ENCODE peak calls at places on chromosomes 2 and 18, in ten cellular contexts. U is fibroblast of the aortic adventitia; B is vagina; Q is omental fat pad; F is neural progenitor cell; W is lower leg skin; Y is GM12865; I is SK-N-SH; D is CD4-positive, alpha-beta T cell; M is ovary. X is an unnamed sample.

GRCh38 chr2:34188464-34188863 is 589.4 kb upstream of the FAM98A start:
- DNase-seq in U (no peak), B (no peak), Q (no peak), F (no peak), W (no peak), Y (no peak), I (no peak), D (no peak), M (no peak), X (no peak)

GRCh38 chr2:199339826-199340605 is 117.7 kb downstream of the SATB2 start:
- DNase-seq in U (peak; percentile 31), B (no peak), Q (no peak), F (no peak), W (no peak), Y (no peak), I (no peak), D (no peak), M (no peak), X (no peak)

GRCh38 chr18:3481696-3482210 is 31.8 kb downstream of the TGIF1 start:
- DNase-seq in U (peak; percentile 52), B (no peak), Q (no peak), F (peak; percentile 62), W (no peak), Y (peak; percentile 29), I (peak; percentile 52), D (no peak), M (no peak), X (peak; percentile 42)

GRCh38 chr18:79682896-79683625 is 3.5 kb downstream of the CTDP1 start:
- DNase-seq in U (no peak), B (no peak), Q (no peak), F (no peak), W (peak; percentile 68), Y (no peak), I (no peak), D (no peak), M (no peak), X (peak; percentile 23)

GRCh38 chr2:30681022-30681421 is 126.2 kb downstream of the CAPN13 start:
- DNase-seq in U (no peak), B (no peak), Q (no peak), F (no peak), W (no peak), Y (no peak), I (no peak), D (no peak), M (no peak), X (no peak)

GRCh38 chr2:221779614-221780067 is 207.5 kb upstream of the EPHA4 start:
- DNase-seq in U (peak; percentile 99), B (no peak), Q (no peak), F (no peak), W (no peak), Y (no peak), I (no peak), D (no peak), M (no peak), X (no peak)

GRCh38 chr2:165572155-165572554 is 102.7 kb downstream of the CSRNP3 start:
- DNase-seq in U (no peak), B (no peak), Q (no peak), F (peak; percentile 29), W (no peak), Y (no peak), I (peak; percentile 35), D (no peak), M (no peak), X (no peak)

GRCh38 chr2:23426284-23426905 is 41.4 kb downstream of the KLHL29 start:
- DNase-seq in U (peak; percentile 84), B (no peak), Q (no peak), F (no peak), W (peak; percentile 82), Y (no peak), I (no peak), D (no peak), M (peak; percentile 47), X (no peak)

GRCh38 chr18:31206787-31207381 is 44.2 kb upstream of the DSC1 start:
- DNase-seq in U (no peak), B (no peak), Q (no peak), F (peak; percentile 33), W (peak; percentile 92), Y (peak; percentile 90), I (peak; percentile 2), D (no peak), M (no peak), X (peak; percentile 43)

GRCh38 chr18:79856119-79857080 is 58.7 kb downstream of the KCNG2 start:
- DNase-seq in U (peak; percentile 5), B (no peak), Q (no peak), F (peak; percentile 82), W (peak; percentile 64), Y (peak; percentile 61), I (peak; percentile 46), D (no peak), M (no peak), X (peak; percentile 68)

GRCh38 chr2:120231564-120231973 is 8.4 kb upstream of the TMEM185B start:
- DNase-seq in U (no peak), B (no peak), Q (no peak), F (no peak), W (no peak), Y (peak; percentile 29), I (no peak), D (no peak), M (peak; percentile 9), X (no peak)

GRCh38 chr18:36593001-36593400 is 235.8 kb downstream of the TPGS2 start:
- DNase-seq in U (peak; percentile 25), B (no peak), Q (no peak), F (no peak), W (no peak), Y (no peak), I (no peak), D (no peak), M (no peak), X (no peak)

GRCh38 chr2:190456833-190457232 is 48.7 kb downstream of the MFSD6 start:
- DNase-seq in U (no peak), B (no peak), Q (no peak), F (no peak), W (no peak), Y (no peak), I (no peak), D (no peak), M (no peak), X (no peak)

GRCh38 chr2:2686228-2686627 is 355.2 kb upstream of the MYT1L start:
- DNase-seq in U (no peak), B (no peak), Q (no peak), F (no peak), W (no peak), Y (no peak), I (no peak), D (no peak), M (no peak), X (no peak)

GRCh38 chr2:196980498-196980897 is 54.0 kb upstream of the PGAP1 start:
- DNase-seq in U (no peak), B (no peak), Q (no peak), F (no peak), W (no peak), Y (no peak), I (no peak), D (no peak), M (no peak), X (no peak)

GRCh38 chr18:22826726-22827125 is 106.4 kb upstream of the RBBP8 start:
- DNase-seq in U (peak; percentile 43), B (no peak), Q (no peak), F (no peak), W (no peak), Y (no peak), I (no peak), D (no peak), M (no peak), X (no peak)

GRCh38 chr2:43129676-43130547 is 96.5 kb downstream of the ZFP36L2 start:
- DNase-seq in U (peak; percentile 18), B (no peak), Q (no peak), F (no peak), W (no peak), Y (no peak), I (peak; percentile 44), D (peak; percentile 43), M (no peak), X (no peak)

GRCh38 chr2:47041891-47042684 is 113.0 kb downstream of the STPG4 start:
- DNase-seq in U (no peak), B (no peak), Q (no peak), F (no peak), W (no peak), Y (no peak), I (no peak), D (no peak), M (no peak), X (no peak)
- TF ChIP-seq CTCF in U (no peak), B (no peak), Q (no peak), F (no peak), W (no peak), Y (no peak), I (no peak), D (no peak), M (no peak), X (no peak)

GRCh38 chr2:241224068-241224850 is 35.8 kb downstream of the ANO7 start:
- DNase-seq in U (peak; percentile 43), B (no peak), Q (no peak), F (peak; percentile 64), W (no peak), Y (no peak), I (peak; percentile 91), D (no peak), M (peak; percentile 50), X (no peak)
- TF ChIP-seq CTCF in U (no peak), B (no peak), Q (no peak), F (peak; percentile 16), W (no peak), Y (no peak), I (no peak), D (no peak), M (no peak), X (no peak)

DNA sequence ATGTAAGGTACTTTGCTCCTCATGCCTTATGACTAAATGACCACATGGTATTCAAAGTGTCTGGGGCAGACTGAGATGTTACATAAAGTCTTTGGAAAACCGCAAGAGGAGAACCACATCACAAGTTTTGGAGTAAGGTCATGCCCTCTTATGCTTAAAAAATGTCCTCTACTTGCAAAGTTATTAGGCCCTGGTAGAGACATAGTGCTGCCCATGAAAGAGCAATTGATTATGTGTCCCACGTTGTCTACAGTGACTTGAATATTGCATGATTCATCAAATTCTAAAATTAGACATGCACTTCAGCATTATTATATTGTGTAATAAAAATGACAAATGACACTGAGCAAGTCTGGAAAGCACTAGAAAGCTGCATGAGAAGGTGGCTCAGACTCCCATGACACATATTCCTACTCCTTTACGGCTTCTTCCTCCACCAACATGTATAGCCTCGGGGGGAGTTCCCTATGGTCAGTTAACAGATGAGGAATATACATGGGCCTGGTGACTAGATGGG is 602.6 kb upstream of the VRK2 start:
- DNase-seq in U (no peak), B (no peak), Q (no peak), F (no peak), W (no peak), Y (no peak), I (no peak), D (no peak), M (no peak), X (no peak)
- TF ChIP-seq CTCF in U (no peak), B (no peak), Q (no peak), F (no peak), W (no peak), Y (no peak), I (no peak), D (no peak), M (no peak), X (no peak)

DNA sequence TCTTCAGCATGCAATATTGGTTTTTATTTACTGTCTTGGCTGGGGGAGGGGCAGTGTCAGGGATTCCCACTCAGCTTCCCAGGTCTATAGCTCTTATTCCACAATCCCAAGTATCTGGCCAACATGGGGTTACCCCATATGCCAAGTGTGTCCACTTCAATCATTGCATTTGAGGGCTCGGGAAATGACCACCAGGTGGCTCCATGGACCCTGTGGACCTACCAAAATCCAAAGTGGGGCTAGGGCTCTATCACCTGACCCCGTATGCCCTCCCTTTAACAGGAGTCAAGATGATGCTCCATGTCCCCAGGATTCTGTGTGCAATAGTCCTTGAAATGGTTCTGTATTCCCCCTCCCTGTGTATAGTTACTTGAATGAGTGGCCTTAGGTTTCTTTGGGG is 12.1 kb upstream of the TRAF3IP1 start:
- DNase-seq in U (no peak), B (no peak), Q (no peak), F (peak; percentile 48), W (no peak), Y (no peak), I (no peak), D (no peak), M (no peak), X (no peak)
- TF ChIP-seq CTCF in U (peak; percentile 19), B (no peak), Q (no peak), F (peak; percentile 52), W (no peak), Y (no peak), I (peak; percentile 27), D (no peak), M (no peak), X (peak; percentile 16)

X was measured in GM13977.